ENCODE peak calls at places on chromosomes 11 and 22, in six cellular contexts. One of them, this sample, is unnamed.

GRCh38 chr22:25404923-25405853 is 159.3 kb upstream of the GRK3 start:
- DNase-seq in activated CD8-positive, alpha-beta memory T cell treated with anti-CD3 and anti-CD28 coated beads, Interleukin-2, amount 10 ng/mL, durations not matched to agents 7 days and 5 days: peak
- DNase-seq in T-cell: peak
- DNase-seq in lower lobe of right lung: peak
- DNase-seq in NCI-H1092: no peak
- DNase-seq in ureter: peak
- DNase-seq in this sample: peak

GRCh38 chr11:34330653-34331052 is 27.2 kb downstream of the ABTB2 start:
- DNase-seq in activated CD8-positive, alpha-beta memory T cell treated with anti-CD3 and anti-CD28 coated beads, Interleukin-2, amount 10 ng/mL, durations not matched to agents 7 days and 5 days: no peak
- DNase-seq in T-cell: no peak
- DNase-seq in lower lobe of right lung: no peak
- DNase-seq in NCI-H1092: no peak
- DNase-seq in ureter: no peak
- DNase-seq in this sample: peak

GRCh38 chr11:26946209-26946828 is 47.6 kb upstream of the FIBIN start:
- DNase-seq in activated CD8-positive, alpha-beta memory T cell treated with anti-CD3 and anti-CD28 coated beads, Interleukin-2, amount 10 ng/mL, durations not matched to agents 7 days and 5 days: no peak
- DNase-seq in T-cell: no peak
- DNase-seq in lower lobe of right lung: no peak
- DNase-seq in NCI-H1092: no peak
- DNase-seq in ureter: no peak
- DNase-seq in this sample: no peak

GRCh38 chr22:30513462-30513861 is 8.0 kb upstream of the SEC14L4 start:
- DNase-seq in activated CD8-positive, alpha-beta memory T cell treated with anti-CD3 and anti-CD28 coated beads, Interleukin-2, amount 10 ng/mL, durations not matched to agents 7 days and 5 days: no peak
- DNase-seq in T-cell: no peak
- DNase-seq in lower lobe of right lung: no peak
- DNase-seq in NCI-H1092: no peak
- DNase-seq in ureter: no peak
- DNase-seq in this sample: no peak

GRCh38 chr11:19953909-19954308 is 206.4 kb downstream of the DBX1 start:
- DNase-seq in activated CD8-positive, alpha-beta memory T cell treated with anti-CD3 and anti-CD28 coated beads, Interleukin-2, amount 10 ng/mL, durations not matched to agents 7 days and 5 days: no peak
- DNase-seq in T-cell: no peak
- DNase-seq in lower lobe of right lung: no peak
- DNase-seq in NCI-H1092: peak
- DNase-seq in ureter: no peak
- DNase-seq in this sample: no peak

GRCh38 chr11:84247931-84248330 is 961.8 kb upstream of the CCDC90B start:
- DNase-seq in activated CD8-positive, alpha-beta memory T cell treated with anti-CD3 and anti-CD28 coated beads, Interleukin-2, amount 10 ng/mL, durations not matched to agents 7 days and 5 days: no peak
- DNase-seq in T-cell: no peak
- DNase-seq in lower lobe of right lung: no peak
- DNase-seq in NCI-H1092: no peak
- DNase-seq in ureter: no peak
- DNase-seq in this sample: peak

GRCh38 chr22:35883028-35883620 is 145.5 kb downstream of the RBFOX2 start:
- DNase-seq in activated CD8-positive, alpha-beta memory T cell treated with anti-CD3 and anti-CD28 coated beads, Interleukin-2, amount 10 ng/mL, durations not matched to agents 7 days and 5 days: no peak
- DNase-seq in T-cell: no peak
- DNase-seq in lower lobe of right lung: no peak
- DNase-seq in NCI-H1092: no peak
- DNase-seq in ureter: no peak
- DNase-seq in this sample: no peak

GRCh38 chr22:18998998-18999397 is 62.9 kb upstream of the PRODH start:
- DNase-seq in activated CD8-positive, alpha-beta memory T cell treated with anti-CD3 and anti-CD28 coated beads, Interleukin-2, amount 10 ng/mL, durations not matched to agents 7 days and 5 days: no peak
- DNase-seq in T-cell: no peak
- DNase-seq in lower lobe of right lung: no peak
- DNase-seq in NCI-H1092: no peak
- DNase-seq in ureter: no peak
- DNase-seq in this sample: no peak

GRCh38 chr22:23115825-23116494 is 25.8 kb downstream of the RSPH14 start:
- DNase-seq in activated CD8-positive, alpha-beta memory T cell treated with anti-CD3 and anti-CD28 coated beads, Interleukin-2, amount 10 ng/mL, durations not matched to agents 7 days and 5 days: no peak
- DNase-seq in T-cell: no peak
- DNase-seq in lower lobe of right lung: no peak
- DNase-seq in NCI-H1092: no peak
- DNase-seq in ureter: no peak
- DNase-seq in this sample: no peak

GRCh38 chr11:115527534-115528125 is 23.4 kb upstream of the CADM1 start:
- DNase-seq in activated CD8-positive, alpha-beta memory T cell treated with anti-CD3 and anti-CD28 coated beads, Interleukin-2, amount 10 ng/mL, durations not matched to agents 7 days and 5 days: no peak
- DNase-seq in T-cell: no peak
- DNase-seq in lower lobe of right lung: no peak
- DNase-seq in NCI-H1092: no peak
- DNase-seq in ureter: no peak
- DNase-seq in this sample: peak

GRCh38 chr11:1598816-1599215 is 722 bp upstream of the KRTAP5-2 start:
- DNase-seq in activated CD8-positive, alpha-beta memory T cell treated with anti-CD3 and anti-CD28 coated beads, Interleukin-2, amount 10 ng/mL, durations not matched to agents 7 days and 5 days: no peak
- DNase-seq in T-cell: no peak
- DNase-seq in lower lobe of right lung: no peak
- DNase-seq in NCI-H1092: no peak
- DNase-seq in ureter: no peak
- DNase-seq in this sample: no peak

GRCh38 chr11:67664213-67664585 is 10.2 kb downstream of the ALDH3B2 start:
- DNase-seq in activated CD8-positive, alpha-beta memory T cell treated with anti-CD3 and anti-CD28 coated beads, Interleukin-2, amount 10 ng/mL, durations not matched to agents 7 days and 5 days: no peak
- DNase-seq in T-cell: no peak
- DNase-seq in lower lobe of right lung: no peak
- DNase-seq in NCI-H1092: no peak
- DNase-seq in ureter: no peak
- DNase-seq in this sample: no peak

GRCh38 chr11:62547691-62548281 is 1.2 kb upstream of the AHNAK start:
- DNase-seq in activated CD8-positive, alpha-beta memory T cell treated with anti-CD3 and anti-CD28 coated beads, Interleukin-2, amount 10 ng/mL, durations not matched to agents 7 days and 5 days: no peak
- DNase-seq in T-cell: no peak
- DNase-seq in lower lobe of right lung: no peak
- DNase-seq in NCI-H1092: no peak
- DNase-seq in ureter: peak
- DNase-seq in this sample: no peak

GRCh38 chr22:45452565-45453449 is 39.3 kb downstream of the RIBC2 start:
- DNase-seq in activated CD8-positive, alpha-beta memory T cell treated with anti-CD3 and anti-CD28 coated beads, Interleukin-2, amount 10 ng/mL, durations not matched to agents 7 days and 5 days: no peak
- DNase-seq in T-cell: no peak
- DNase-seq in lower lobe of right lung: no peak
- DNase-seq in NCI-H1092: no peak
- DNase-seq in ureter: no peak
- DNase-seq in this sample: no peak

GRCh38 chr22:26995222-26995621 is 337.8 kb downstream of the MIAT start:
- DNase-seq in activated CD8-positive, alpha-beta memory T cell treated with anti-CD3 and anti-CD28 coated beads, Interleukin-2, amount 10 ng/mL, durations not matched to agents 7 days and 5 days: no peak
- DNase-seq in T-cell: no peak
- DNase-seq in lower lobe of right lung: no peak
- DNase-seq in NCI-H1092: no peak
- DNase-seq in ureter: no peak
- DNase-seq in this sample: peak

GRCh38 chr11:9726313-9727022 is 62.6 kb downstream of the SWAP70 start:
- DNase-seq in activated CD8-positive, alpha-beta memory T cell treated with anti-CD3 and anti-CD28 coated beads, Interleukin-2, amount 10 ng/mL, durations not matched to agents 7 days and 5 days: no peak
- DNase-seq in T-cell: no peak
- DNase-seq in lower lobe of right lung: no peak
- DNase-seq in NCI-H1092: no peak
- DNase-seq in ureter: no peak
- DNase-seq in this sample: no peak

GRCh38 chr11:75884321-75884720 is 69.3 kb downstream of the UVRAG start:
- DNase-seq in activated CD8-positive, alpha-beta memory T cell treated with anti-CD3 and anti-CD28 coated beads, Interleukin-2, amount 10 ng/mL, durations not matched to agents 7 days and 5 days: no peak
- DNase-seq in T-cell: no peak
- DNase-seq in lower lobe of right lung: no peak
- DNase-seq in NCI-H1092: no peak
- DNase-seq in ureter: no peak
- DNase-seq in this sample: no peak

GRCh38 chr22:44828193-44828592 is 75.8 kb downstream of the ARHGAP8 start:
- DNase-seq in activated CD8-positive, alpha-beta memory T cell treated with anti-CD3 and anti-CD28 coated beads, Interleukin-2, amount 10 ng/mL, durations not matched to agents 7 days and 5 days: no peak
- DNase-seq in T-cell: no peak
- DNase-seq in lower lobe of right lung: no peak
- DNase-seq in NCI-H1092: no peak
- DNase-seq in ureter: no peak
- DNase-seq in this sample: no peak

GRCh38 chr11:66080055-66080817 is 10.2 kb downstream of the PACS1 start:
- DNase-seq in activated CD8-positive, alpha-beta memory T cell treated with anti-CD3 and anti-CD28 coated beads, Interleukin-2, amount 10 ng/mL, durations not matched to agents 7 days and 5 days: peak
- DNase-seq in T-cell: peak
- DNase-seq in lower lobe of right lung: no peak
- DNase-seq in NCI-H1092: no peak
- DNase-seq in ureter: peak
- DNase-seq in this sample: no peak

GRCh38 chr22:22770280-22770871 is 117.2 kb upstream of the IGLL5 start:
- DNase-seq in activated CD8-positive, alpha-beta memory T cell treated with anti-CD3 and anti-CD28 coated beads, Interleukin-2, amount 10 ng/mL, durations not matched to agents 7 days and 5 days: peak
- DNase-seq in T-cell: peak
- DNase-seq in lower lobe of right lung: no peak
- DNase-seq in NCI-H1092: no peak
- DNase-seq in ureter: no peak
- DNase-seq in this sample: peak

GRCh38 chr11:4606231-4607015 is 1.6 kb downstream of the TRIM68 start:
- DNase-seq in activated CD8-positive, alpha-beta memory T cell treated with anti-CD3 and anti-CD28 coated beads, Interleukin-2, amount 10 ng/mL, durations not matched to agents 7 days and 5 days: no peak
- DNase-seq in T-cell: no peak
- DNase-seq in lower lobe of right lung: no peak
- DNase-seq in NCI-H1092: peak
- DNase-seq in ureter: no peak
- DNase-seq in this sample: peak

GRCh38 chr22:41094036-41094435 is 1.6 kb downstream of the EP300 start:
- DNase-seq in activated CD8-positive, alpha-beta memory T cell treated with anti-CD3 and anti-CD28 coated beads, Interleukin-2, amount 10 ng/mL, durations not matched to agents 7 days and 5 days: peak
- DNase-seq in T-cell: no peak
- DNase-seq in lower lobe of right lung: no peak
- DNase-seq in NCI-H1092: no peak
- DNase-seq in ureter: no peak
- DNase-seq in this sample: no peak

GRCh38 chr11:43580735-43581369 is 99.7 kb upstream of the HSD17B12 start:
- DNase-seq in activated CD8-positive, alpha-beta memory T cell treated with anti-CD3 and anti-CD28 coated beads, Interleukin-2, amount 10 ng/mL, durations not matched to agents 7 days and 5 days: no peak
- DNase-seq in T-cell: no peak
- DNase-seq in lower lobe of right lung: no peak
- DNase-seq in NCI-H1092: no peak
- DNase-seq in ureter: no peak
- DNase-seq in this sample: no peak

GRCh38 chr11:126359431-126360048 is 4.1 kb downstream of the ST3GAL4 start:
- DNase-seq in activated CD8-positive, alpha-beta memory T cell treated with anti-CD3 and anti-CD28 coated beads, Interleukin-2, amount 10 ng/mL, durations not matched to agents 7 days and 5 days: no peak
- DNase-seq in T-cell: no peak
- DNase-seq in lower lobe of right lung: no peak
- DNase-seq in NCI-H1092: peak
- DNase-seq in ureter: peak
- DNase-seq in this sample: no peak

GRCh38 chr11:33695051-33695566 is 5.5 kb downstream of the C11orf91 start:
- DNase-seq in activated CD8-positive, alpha-beta memory T cell treated with anti-CD3 and anti-CD28 coated beads, Interleukin-2, amount 10 ng/mL, durations not matched to agents 7 days and 5 days: no peak
- DNase-seq in T-cell: no peak
- DNase-seq in lower lobe of right lung: peak
- DNase-seq in NCI-H1092: peak
- DNase-seq in ureter: no peak
- DNase-seq in this sample: no peak

GRCh38 chr11:19218216-19218615 is 16.4 kb upstream of the CSRP3 start:
- DNase-seq in activated CD8-positive, alpha-beta memory T cell treated with anti-CD3 and anti-CD28 coated beads, Interleukin-2, amount 10 ng/mL, durations not matched to agents 7 days and 5 days: no peak
- DNase-seq in T-cell: no peak
- DNase-seq in lower lobe of right lung: no peak
- DNase-seq in NCI-H1092: no peak
- DNase-seq in ureter: no peak
- DNase-seq in this sample: peak

GRCh38 chr22:32574397-32574796 is 99.8 kb downstream of the FBXO7 start:
- DNase-seq in activated CD8-positive, alpha-beta memory T cell treated with anti-CD3 and anti-CD28 coated beads, Interleukin-2, amount 10 ng/mL, durations not matched to agents 7 days and 5 days: peak
- DNase-seq in T-cell: no peak
- DNase-seq in lower lobe of right lung: no peak
- DNase-seq in NCI-H1092: no peak
- DNase-seq in ureter: no peak
- DNase-seq in this sample: no peak

GRCh38 chr11:24509114-24509513 is 12.3 kb downstream of the LUZP2 start:
- DNase-seq in activated CD8-positive, alpha-beta memory T cell treated with anti-CD3 and anti-CD28 coated beads, Interleukin-2, amount 10 ng/mL, durations not matched to agents 7 days and 5 days: no peak
- DNase-seq in T-cell: no peak
- DNase-seq in lower lobe of right lung: no peak
- DNase-seq in NCI-H1092: no peak
- DNase-seq in ureter: no peak
- DNase-seq in this sample: no peak

GRCh38 chr22:40668611-40669390 is 10.5 kb upstream of the MCHR1 start:
- DNase-seq in activated CD8-positive, alpha-beta memory T cell treated with anti-CD3 and anti-CD28 coated beads, Interleukin-2, amount 10 ng/mL, durations not matched to agents 7 days and 5 days: peak
- DNase-seq in T-cell: no peak
- DNase-seq in lower lobe of right lung: no peak
- DNase-seq in NCI-H1092: no peak
- DNase-seq in ureter: no peak
- DNase-seq in this sample: no peak

GRCh38 chr11:94835571-94835970 is 67.4 kb downstream of the AMOTL1 start:
- DNase-seq in activated CD8-positive, alpha-beta memory T cell treated with anti-CD3 and anti-CD28 coated beads, Interleukin-2, amount 10 ng/mL, durations not matched to agents 7 days and 5 days: no peak
- DNase-seq in T-cell: no peak
- DNase-seq in lower lobe of right lung: no peak
- DNase-seq in NCI-H1092: no peak
- DNase-seq in ureter: no peak
- DNase-seq in this sample: no peak

GRCh38 chr22:22934543-22935055 is 47.0 kb downstream of the IGLL5 start:
- DNase-seq in activated CD8-positive, alpha-beta memory T cell treated with anti-CD3 and anti-CD28 coated beads, Interleukin-2, amount 10 ng/mL, durations not matched to agents 7 days and 5 days: no peak
- DNase-seq in T-cell: no peak
- DNase-seq in lower lobe of right lung: no peak
- DNase-seq in NCI-H1092: no peak
- DNase-seq in ureter: no peak
- DNase-seq in this sample: no peak

GRCh38 chr11:33376331-33377099 is 119.3 kb downstream of the HIPK3 start:
- DNase-seq in activated CD8-positive, alpha-beta memory T cell treated with anti-CD3 and anti-CD28 coated beads, Interleukin-2, amount 10 ng/mL, durations not matched to agents 7 days and 5 days: no peak
- DNase-seq in T-cell: no peak
- DNase-seq in lower lobe of right lung: no peak
- DNase-seq in NCI-H1092: peak
- DNase-seq in ureter: no peak
- DNase-seq in this sample: peak

GRCh38 chr11:86119062-86119461 is 50.2 kb upstream of the PICALM start:
- DNase-seq in activated CD8-positive, alpha-beta memory T cell treated with anti-CD3 and anti-CD28 coated beads, Interleukin-2, amount 10 ng/mL, durations not matched to agents 7 days and 5 days: no peak
- DNase-seq in T-cell: no peak
- DNase-seq in lower lobe of right lung: no peak
- DNase-seq in NCI-H1092: no peak
- DNase-seq in ureter: no peak
- DNase-seq in this sample: peak